ENCODE peak calls at places on chromosomes 12 and 14, in nine cellular contexts. M is stomach; Q is hypothalamus; O is activated CD8-positive, alpha-beta memory T cell treated with anti-CD3 and anti-CD28 coated beads, Interleukin-2, amount 50 U/mL, for 4 hours; D is GM13976; Z is NCI-H2081; N is iPS-NIHi11; T is Daoy; A is activated naive CD8-positive, alpha-beta T cell treated with anti-CD3 and anti-CD28 coated beads, Interleukin-2, amount 50 U/mL, for 16 hours. G is an unnamed sample.

GRCh38 chr14:71320734-71321555 is 413.7 kb downstream of the PCNX1 start:
- DNase-seq in M (peak), Q (peak), O (peak), D (peak), Z (peak), N (peak), T (peak), A (peak), G (no peak)

GRCh38 chr12:27703720-27704452 is 6.7 kb upstream of the MRPS35 start:
- DNase-seq in M (peak), Q (no peak), O (peak), D (peak), Z (peak), N (peak), T (peak), A (peak), G (peak)

GRCh38 chr12:66533767-66534166 is 145.1 kb downstream of the GRIP1 start:
- DNase-seq in M (no peak), Q (no peak), O (no peak), D (no peak), Z (no peak), N (no peak), T (no peak), A (no peak), G (no peak)

GRCh38 chr12:57242329-57242690 is 8.7 kb downstream of the STAC3 start:
- DNase-seq in M (peak), Q (peak), O (no peak), D (no peak), Z (peak), N (no peak), T (no peak), A (no peak), G (no peak)

GRCh38 chr14:59116984-59117415 is 71.5 kb upstream of the DAAM1 start:
- DNase-seq in M (no peak), Q (no peak), O (no peak), D (peak), Z (no peak), N (no peak), T (peak), A (no peak), G (no peak)

GRCh38 chr12:5963515-5963914 is 18.5 kb upstream of the ANO2 start:
- DNase-seq in M (no peak), Q (no peak), O (no peak), D (no peak), Z (no peak), N (no peak), T (no peak), A (no peak), G (no peak)

GRCh38 chr14:65255583-65256443 is 153.5 kb upstream of the MAX start:
- DNase-seq in M (peak), Q (no peak), O (no peak), D (no peak), Z (no peak), N (peak), T (peak), A (no peak), G (no peak)

GRCh38 chr12:124233846-124234620 is 60.9 kb upstream of the RFLNA start:
- DNase-seq in M (no peak), Q (no peak), O (no peak), D (no peak), Z (no peak), N (no peak), T (peak), A (no peak), G (no peak)

GRCh38 chr12:32423598-32423997 is 24.2 kb downstream of the FGD4 start:
- DNase-seq in M (no peak), Q (no peak), O (no peak), D (no peak), Z (no peak), N (no peak), T (no peak), A (no peak), G (no peak)

GRCh38 chr12:49428652-49429549 is 61.6 kb downstream of the SPATS2 start:
- DNase-seq in M (no peak), Q (no peak), O (no peak), D (peak), Z (no peak), N (peak), T (peak), A (no peak), G (peak)

GRCh38 chr14:75748340-75748739 is 87.3 kb downstream of the TTLL5 start:
- DNase-seq in M (no peak), Q (no peak), O (no peak), D (no peak), Z (no peak), N (no peak), T (no peak), A (no peak), G (no peak)

GRCh38 chr12:5927732-5928516 is 17.1 kb downstream of the ANO2 start:
- DNase-seq in M (no peak), Q (no peak), O (no peak), D (no peak), Z (no peak), N (no peak), T (no peak), A (no peak), G (no peak)

GRCh38 chr12:92431146-92431545 is 271.6 kb upstream of the PLEKHG7 start:
- DNase-seq in M (no peak), Q (no peak), O (peak), D (no peak), Z (no peak), N (no peak), T (peak), A (no peak), G (no peak)

GRCh38 chr12:103799504-103800251 is 41.4 kb downstream of the NT5DC3 start:
- DNase-seq in M (no peak), Q (no peak), O (no peak), D (no peak), Z (peak), N (peak), T (peak), A (no peak), G (no peak)

GRCh38 chr12:45725631-45726593 is 3.6 kb upstream of the ARID2 start:
- DNase-seq in M (no peak), Q (no peak), O (no peak), D (peak), Z (peak), N (peak), T (peak), A (no peak), G (no peak)

GRCh38 chr14:27672047-27672446 is 1074.2 kb upstream of the NOVA1 start:
- DNase-seq in M (no peak), Q (no peak), O (no peak), D (no peak), Z (no peak), N (no peak), T (peak), A (no peak), G (no peak)

GRCh38 chr12:116262741-116263140 is 14.8 kb downstream of the MED13L start:
- DNase-seq in M (no peak), Q (no peak), O (no peak), D (no peak), Z (no peak), N (no peak), T (no peak), A (no peak), G (no peak)

GRCh38 chr12:13610280-13610679 is 371.1 kb downstream of the GRIN2B start:
- DNase-seq in M (no peak), Q (no peak), O (no peak), D (no peak), Z (no peak), N (no peak), T (no peak), A (no peak), G (no peak)

GRCh38 chr14:101875041-101875725 is 89.2 kb upstream of the DYNC1H1 start:
- DNase-seq in M (no peak), Q (no peak), O (no peak), D (no peak), Z (no peak), N (no peak), T (no peak), A (no peak), G (no peak)

GRCh38 chr12:112716099-112717093 is 75.2 kb upstream of the RPH3A start:
- DNase-seq in M (no peak), Q (peak), O (no peak), D (no peak), Z (no peak), N (peak), T (peak), A (no peak), G (no peak)

GRCh38 chr12:47896633-47897032 is 8.2 kb downstream of the VDR start:
- DNase-seq in M (no peak), Q (no peak), O (no peak), D (no peak), Z (peak), N (peak), T (peak), A (no peak), G (no peak)

GRCh38 chr12:21526053-21526452 is at the start of gene SPX:
- DNase-seq in M (no peak), Q (no peak), O (no peak), D (no peak), Z (no peak), N (no peak), T (peak), A (no peak), G (no peak)

GRCh38 chr14:24900281-24900868 is 149.6 kb downstream of the STXBP6 start:
- DNase-seq in M (no peak), Q (no peak), O (no peak), D (no peak), Z (no peak), N (no peak), T (no peak), A (no peak), G (peak)

GRCh38 chr12:131950182-131950913 is 606 bp downstream of the EP400 start:
- DNase-seq in M (peak), Q (no peak), O (peak), D (peak), Z (no peak), N (peak), T (no peak), A (no peak), G (no peak)

GRCh38 chr12:114245555-114245954 is 160.4 kb downstream of the TBX5 start:
- DNase-seq in M (no peak), Q (no peak), O (no peak), D (no peak), Z (no peak), N (peak), T (peak), A (no peak), G (no peak)

GRCh38 chr12:1518763-1519516 is 75.4 kb downstream of the FBXL14 start:
- DNase-seq in M (no peak), Q (no peak), O (no peak), D (no peak), Z (no peak), N (no peak), T (peak), A (no peak), G (peak)

GRCh38 chr12:110269622-110270124 is 11.4 kb upstream of the ATP2A2 start:
- DNase-seq in M (no peak), Q (no peak), O (no peak), D (no peak), Z (no peak), N (no peak), T (peak), A (no peak), G (peak)

GRCh38 chr14:55329999-55330710 is 58.9 kb downstream of the FBXO34 start:
- DNase-seq in M (no peak), Q (no peak), O (no peak), D (no peak), Z (no peak), N (no peak), T (peak), A (no peak), G (no peak)

GRCh38 chr12:65740873-65741600 is 83.2 kb upstream of the HMGA2 start:
- DNase-seq in M (peak), Q (peak), O (peak), D (peak), Z (no peak), N (peak), T (peak), A (peak), G (peak)

GRCh38 chr14:36652542-36653201 is 9.0 kb upstream of the PAX9 start:
- DNase-seq in M (no peak), Q (no peak), O (no peak), D (no peak), Z (no peak), N (no peak), T (peak), A (no peak), G (no peak)

GRCh38 chr12:70806827-70807226 is 113.7 kb downstream of the PTPRR start:
- DNase-seq in M (no peak), Q (no peak), O (no peak), D (no peak), Z (no peak), N (no peak), T (no peak), A (no peak), G (no peak)

GRCh38 chr14:75981426-75981825 is 369 bp downstream of the TGFB3 start:
- DNase-seq in M (no peak), Q (no peak), O (no peak), D (peak), Z (no peak), N (peak), T (peak), A (peak), G (no peak)